ENCODE peak calls at places on chromosomes 6 and 20, in six cellular contexts. R, E, Z, X, C and N are unnamed samples.

GRCh38 chr6:135871878-135872277 is 20.4 kb downstream of the PDE7B start:
- DNase-seq in Z (no peak), E (no peak), X (no peak), C (no peak), R (no peak), N (no peak)

GRCh38 chr6:159233365-159234101 is 64.3 kb downstream of the FNDC1 start:
- DNase-seq in C (peak; percentile 27), X (no peak), R (no peak), Z (no peak), E (no peak), N (no peak)

GRCh38 chr6:39279539-39279938 is 34.7 kb downstream of the KCNK17 start:
- DNase-seq in R (no peak), C (no peak), E (no peak), Z (no peak), X (no peak), N (no peak)

GRCh38 chr6:159463440-159463839 is 229.6 kb downstream of the SOD2 start:
- DNase-seq in E (peak; percentile 16), X (no peak), R (no peak), Z (no peak), C (no peak), N (no peak)

GRCh38 chr20:46215913-46216707 is 92.2 kb downstream of the CDH22 start:
- DNase-seq in C (peak; percentile 81), E (peak; percentile 67), R (peak; percentile 55), X (no peak), Z (peak; percentile 78), N (peak; percentile 92)

GRCh38 chr20:2697768-2698167 is 5.2 kb downstream of the EBF4 start:
- DNase-seq in E (no peak), X (no peak), R (no peak), C (no peak), Z (no peak), N (no peak)

GRCh38 chr20:62977613-62978558 is 25.4 kb downstream of the SLC17A9 start:
- DNase-seq in E (peak; percentile 51), Z (peak; percentile 65), X (peak; percentile 71), C (no peak), R (no peak), N (no peak)

GRCh38 chr6:98845201-98846020 is 11.0 kb downstream of the POU3F2 start:
- DNase-seq in C (no peak), R (peak; percentile 40), X (peak; percentile 11), E (peak; percentile 34), Z (peak; percentile 75), N (peak; percentile 79)

GRCh38 chr6:93550551-93551276 is 131.4 kb upstream of the EPHA7 start:
- DNase-seq in C (no peak), Z (no peak), E (no peak), R (no peak), X (no peak), N (no peak)

GRCh38 chr6:134132494-134133141 is 80.2 kb upstream of the SLC2A12 start:
- DNase-seq in Z (no peak), C (no peak), E (no peak), R (no peak), X (no peak), N (no peak)

GRCh38 chr20:49775229-49775693 is 37.4 kb upstream of the SLC9A8 start:
- DNase-seq in R (peak; percentile 96), X (no peak), C (peak; percentile 44), E (peak; percentile 77), Z (peak; percentile 50), N (no peak)

GRCh38 chr6:167493961-167494697 is 169.2 kb downstream of the TTLL2 start:
- DNase-seq in X (no peak), E (no peak), C (no peak), Z (no peak), R (no peak), N (no peak)

GRCh38 chr20:58099956-58100730 is 128.3 kb downstream of the ANKRD60 start:
- DNase-seq in C (no peak), R (no peak), X (no peak), Z (no peak), E (no peak), N (no peak)

GRCh38 chr6:68638225-68638900 is 3.3 kb downstream of the ADGRB3 start:
- DNase-seq in Z (no peak), E (no peak), X (no peak), R (peak; percentile 9), C (no peak), N (no peak)

GRCh38 chr6:40444307-40444706 is 142.9 kb downstream of the LRFN2 start:
- DNase-seq in R (no peak), C (no peak), X (no peak), Z (no peak), E (no peak), N (no peak)

GRCh38 chr6:21128601-21129000 is 464.9 kb upstream of the SOX4 start:
- DNase-seq in R (no peak), E (no peak), Z (no peak), C (no peak), X (no peak), N (no peak)

GRCh38 chr6:17905611-17906592 is 81.5 kb downstream of the KIF13A start:
- DNase-seq in C (no peak), R (no peak), E (no peak), Z (no peak), X (no peak), N (no peak)

GRCh38 chr6:99522531-99522930 is 7.3 kb upstream of the USP45 start:
- DNase-seq in E (no peak), X (no peak), C (no peak), Z (no peak), R (peak; percentile 72), N (no peak)

GRCh38 chr6:107632757-107633156 is 142.8 kb downstream of the SOBP start:
- DNase-seq in C (no peak), E (no peak), X (no peak), R (no peak), Z (no peak), N (no peak)

GRCh38 chr6:45724511-45724910 is 291.1 kb downstream of the CLIC5 start:
- DNase-seq in X (no peak), R (no peak), Z (no peak), C (no peak), E (peak; percentile 26), N (no peak)

GRCh38 chr6:5996701-5997419 is 9.9 kb downstream of the NRN1 start:
- DNase-seq in X (no peak), E (no peak), Z (no peak), R (no peak), C (no peak), N (no peak)

GRCh38 chr6:38671885-38672467 is 31.0 kb downstream of the GLO1 start:
- DNase-seq in Z (peak; percentile 62), R (peak; percentile 43), X (peak; percentile 55), C (no peak), E (peak; percentile 28), N (peak; percentile 33)

GRCh38 chr6:48150701-48151100 is 39.7 kb upstream of the PTCHD4 start:
- DNase-seq in R (no peak), E (no peak), C (no peak), Z (no peak), X (no peak), N (no peak)

GRCh38 chr6:53671111-53671510 is 5.6 kb upstream of the KLHL31 start:
- DNase-seq in E (no peak), C (no peak), X (no peak), Z (no peak), R (no peak), N (no peak)

GRCh38 chr20:32963176-32963575 is 41.1 kb downstream of the SUN5 start:
- DNase-seq in C (no peak), R (no peak), X (no peak), Z (peak; percentile 3), E (no peak), N (no peak)

GRCh38 chr6:4169028-4169789 is 33.8 kb upstream of the ECI2 start:
- DNase-seq in C (no peak), Z (no peak), E (no peak), R (no peak), X (no peak), N (peak; percentile 62)

GRCh38 chr20:13325033-13325432 is 104.0 kb downstream of the ISM1 start:
- DNase-seq in Z (peak; percentile 11), E (peak; percentile 18), R (peak; percentile 74), X (no peak), C (peak; percentile 46), N (peak; percentile 33)

GRCh38 chr6:30570760-30571084 is 520 bp upstream of the ABCF1 start:
- DNase-seq in R (no peak), Z (peak; percentile 46), E (no peak), X (no peak), C (no peak), N (no peak)

GRCh38 chr20:16691381-16691780 is 38.4 kb upstream of the SNRPB2 start:
- DNase-seq in X (no peak), Z (no peak), C (no peak), E (no peak), R (no peak), N (no peak)

GRCh38 chr6:26161322-26161721 is 74.1 kb downstream of the HFE start:
- DNase-seq in E (no peak), C (no peak), R (no peak), Z (no peak), X (no peak), N (no peak)

GRCh38 chr6:26162399-26162798 is 75.2 kb downstream of the HFE start:
- DNase-seq in E (no peak), R (no peak), C (no peak), Z (no peak), X (no peak), N (no peak)

GRCh38 chr6:26163733-26164505 is 76.7 kb downstream of the HFE start:
- DNase-seq in X (no peak), C (no peak), R (no peak), E (no peak), Z (no peak), N (no peak)

GRCh38 chr6:26170181-26170580 is 83.0 kb downstream of the HFE start:
- DNase-seq in E (no peak), R (no peak), X (no peak), C (no peak), Z (no peak), N (no peak)

GRCh38 chr6:26165261-26165790 is 78.1 kb downstream of the HFE start:
- DNase-seq in E (no peak), C (no peak), Z (no peak), X (no peak), R (no peak), N (no peak)
- H3K9ac ChIP-seq in E (no peak overlapping the region), C (no peak overlapping the region), Z (no peak overlapping the region), X (no peak overlapping the region), R (no peak overlapping the region), N (no peak overlapping the region)

GRCh38 chr6:146433881-146434741 is 109.5 kb upstream of the RAB32 start:
- DNase-seq in X (no peak), Z (no peak), C (no peak), E (no peak), R (no peak), N (no peak)
- TF ChIP-seq ZNF274 in X (no peak), Z (no peak), C (no peak), E (no peak), R (no peak), N (no peak)

GRCh38 chr6:36683656-36684446 is 5.3 kb downstream of the CDKN1A start:
- DNase-seq in C (no peak), R (peak; percentile 83), Z (no peak), E (no peak), X (no peak), N (no peak)
- H3K4me3 ChIP-seq in C (no peak overlapping the region), R (no peak overlapping the region), Z (no peak overlapping the region), E (no peak overlapping the region), X (peak overlapping the region; percentile 44), N (no peak overlapping the region)

DNA sequence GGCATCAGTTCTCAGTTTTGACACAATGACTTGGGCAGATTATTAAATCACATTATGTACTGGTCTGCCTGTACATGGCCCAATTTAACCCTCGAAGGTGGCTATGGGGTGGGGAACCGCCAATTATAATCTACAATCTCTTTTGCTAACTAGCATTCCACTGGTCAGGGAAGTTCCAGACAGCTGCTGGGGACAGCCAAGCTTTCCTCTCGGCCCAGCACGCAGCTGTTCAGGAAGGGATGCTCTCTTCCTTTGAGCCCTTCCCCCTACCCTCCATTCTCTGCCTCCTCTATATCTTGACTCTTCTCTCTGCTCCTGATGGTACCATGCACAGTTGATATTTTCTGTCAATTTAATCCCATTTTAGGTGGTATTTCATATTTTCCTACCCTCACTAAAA is 233.5 kb upstream of the AGPAT4 start:
- DNase-seq in X (no peak), C (no peak), Z (no peak), R (no peak), E (no peak), N (no peak)
- H3K9ac ChIP-seq in X (no peak overlapping the region), C (no peak overlapping the region), Z (no peak overlapping the region), R (no peak overlapping the region), E (no peak overlapping the region), N (no peak overlapping the region)